ENCODE peak calls at places on chromosomes 4 and X, in ten cellular contexts. Y is pons; Z is ELR; E is DMS53; J is NCI-H1092 treated with DMSO at 0.1 percent for 48 hours; R is NCI-H1694; L is iris pigment epithelial cell; T is gastrocnemius medialis; K is activated CD4-positive, alpha-beta T cell treated with anti-CD3 and anti-CD28 coated beads, Interleukin-2, amount 50 U/mL, for 24 hours; I is foreskin fibroblast. Q is an unnamed sample.

GRCh38 chrX:118495958-118496762 is 545 bp downstream of the DOCK11 start:
- DNase-seq in E (peak), Y (peak), Z (peak), I (peak), K (peak), R (peak), T (peak), J (peak), L (no peak), Q (peak)

GRCh38 chr4:21979196-21979595 is 30.6 kb upstream of the KCNIP4 start:
- DNase-seq in Y (no peak), I (no peak), R (no peak), L (no peak), E (no peak), K (no peak), J (no peak), Z (no peak), T (no peak), Q (no peak)

GRCh38 chr4:47213971-47214370 is 182.6 kb downstream of the GABRB1 start:
- DNase-seq in E (peak), T (no peak), I (peak), Z (peak), Y (peak), L (peak), J (no peak), K (no peak), R (no peak), Q (peak)

GRCh38 chrX:82589410-82589809 is 918.7 kb upstream of the POU3F4 start:
- DNase-seq in J (no peak), R (no peak), Y (no peak), Z (no peak), L (peak), I (no peak), E (peak), K (no peak), T (no peak), Q (peak)

GRCh38 chr4:187019896-187020295 is 296.2 kb upstream of the FAT1 start:
- DNase-seq in Y (no peak), Z (no peak), E (no peak), T (no peak), R (no peak), J (no peak), I (no peak), K (no peak), L (no peak), Q (no peak)

GRCh38 chrX:13069771-13070410 is 25.5 kb upstream of the FAM9C start:
- DNase-seq in L (peak), I (peak), T (no peak), E (no peak), Y (no peak), R (no peak), Z (peak), K (no peak), J (no peak), Q (peak)

GRCh38 chr4:145533011-145533410 is 51.4 kb downstream of the SMAD1 start:
- DNase-seq in Y (no peak), Z (no peak), R (no peak), L (no peak), I (peak), E (no peak), K (no peak), T (no peak), J (no peak), Q (no peak)

GRCh38 chr4:67779631-67780030 is 25.4 kb upstream of the GNRHR start:
- DNase-seq in I (no peak), E (no peak), T (no peak), R (no peak), Y (peak), K (no peak), Z (peak), J (no peak), L (no peak), Q (peak)

GRCh38 chrX:45757272-45757671 is 556.6 kb upstream of the DIPK2B start:
- DNase-seq in Z (peak), J (no peak), L (no peak), K (no peak), T (no peak), Y (no peak), R (no peak), E (peak), I (no peak), Q (no peak)

GRCh38 chr4:2105559-2105958 is 46.4 kb downstream of the NAT8L start:
- DNase-seq in Y (no peak), I (peak), E (no peak), J (no peak), R (no peak), Z (peak), T (no peak), L (peak), K (no peak), Q (peak)

GRCh38 chr4:20020049-20020448 is 231.7 kb upstream of the SLIT2 start:
- DNase-seq in L (no peak), E (no peak), Z (peak), I (no peak), R (no peak), K (no peak), Y (no peak), J (no peak), T (no peak), Q (no peak)

Q was measured in RPMI7951.